ENCODE peak calls at places on chromosomes 7 and 10, in six cellular contexts. M is CD8-positive, alpha-beta T cell; L is kidney; C is foreskin keratinocyte; A is neuronal stem cell; P is substantia nigra. H is an unnamed sample.

GRCh38 chr7:7971308-7972040 is 2.9 kb downstream of the GLCCI1 start:
- DNase-seq in M (no peak), L (no peak), C (no peak), A (no peak), P (no peak), H (no peak)

GRCh38 chr7:155392726-155393570 is 65.0 kb upstream of the EN2 start:
- DNase-seq in M (no peak), L (no peak), C (no peak), A (no peak), P (no peak), H (no peak)

GRCh38 chr10:43448742-43449141 is 11.8 kb downstream of the ZNF487 start:
- DNase-seq in M (no peak), L (no peak), C (no peak), A (no peak), P (no peak), H (no peak)

GRCh38 chr10:60270426-60270825 is 119.2 kb downstream of the ANK3 start:
- DNase-seq in M (no peak), L (no peak), C (peak), A (no peak), P (no peak), H (no peak)

GRCh38 chr7:130941322-130942210 is 207.6 kb upstream of the KLF14 start:
- DNase-seq in M (no peak), L (peak), C (no peak), A (no peak), P (no peak), H (no peak)

GRCh38 chr10:35971397-35971796 is 329.3 kb upstream of the FZD8 start:
- DNase-seq in M (no peak), L (no peak), C (no peak), A (no peak), P (no peak), H (no peak)

GRCh38 chr7:73679709-73680108 is 3.5 kb downstream of the DNAJC30 start:
- DNase-seq in M (no peak), L (no peak), C (no peak), A (no peak), P (no peak), H (no peak)

GRCh38 chr10:119655566-119656001 is 4.4 kb downstream of the BAG3 start:
- DNase-seq in M (peak), L (peak), C (peak), A (no peak), P (no peak), H (no peak)

GRCh38 chr7:151757274-151757673 is 119.6 kb downstream of the PRKAG2 start:
- DNase-seq in M (no peak), L (no peak), C (no peak), A (no peak), P (no peak), H (no peak)

GRCh38 chr7:121395961-121396757 is at the start of gene FAM3C:
- DNase-seq in M (peak), L (peak), C (peak), A (peak), P (peak), H (peak)

GRCh38 chr10:95178797-95179196 is 15.2 kb upstream of the ACSM6 start:
- DNase-seq in M (no peak), L (no peak), C (no peak), A (no peak), P (no peak), H (no peak)

GRCh38 chr10:89846786-89847185 is 145.4 kb downstream of the KIF20B start:
- DNase-seq in M (no peak), L (no peak), C (no peak), A (no peak), P (no peak), H (no peak)

GRCh38 chr10:115827180-115827579 is 445.8 kb downstream of the GFRA1 start:
- DNase-seq in M (no peak), L (no peak), C (no peak), A (no peak), P (no peak), H (no peak)

GRCh38 chr7:128362670-128363069 is 1.2 kb upstream of the PRRT4 start:
- DNase-seq in M (no peak), L (no peak), C (peak), A (no peak), P (no peak), H (no peak)

GRCh38 chr10:87095241-87095945 is 387 bp downstream of the SHLD2 start:
- DNase-seq in M (peak), L (peak), C (peak), A (peak), P (peak), H (no peak)

GRCh38 chr7:114620208-114620607 is 205.6 kb downstream of the FOXP2 start:
- DNase-seq in M (no peak), L (no peak), C (no peak), A (no peak), P (no peak), H (no peak)

GRCh38 chr7:45089314-45089891 is 634 bp upstream of the NACAD start:
- DNase-seq in M (peak), L (peak), C (peak), A (peak), P (peak), H (peak)

GRCh38 chr10:124830445-124830844 is 28.8 kb downstream of the ABRAXAS2 start:
- DNase-seq in M (no peak), L (no peak), C (no peak), A (no peak), P (no peak), H (no peak)

GRCh38 chr10:72254891-72255568 is 18.7 kb upstream of the DDIT4 start:
- DNase-seq in M (no peak), L (peak), C (peak), A (peak), P (peak), H (peak)

GRCh38 chr7:123211545-123211944 is 11.8 kb upstream of the SLC13A1 start:
- DNase-seq in M (no peak), L (no peak), C (no peak), A (no peak), P (no peak), H (no peak)

GRCh38 chr7:16636533-16637173 is 8.9 kb downstream of the ANKMY2 start:
- DNase-seq in M (no peak), L (no peak), C (no peak), A (no peak), P (no peak), H (no peak)

GRCh38 chr10:104406715-104407517 is 53.3 kb downstream of the CFAP58 start:
- DNase-seq in M (no peak), L (no peak), C (peak), A (no peak), P (no peak), H (no peak)

GRCh38 chr7:106865130-106866115 is at the start of gene PIK3CG:
- DNase-seq in M (no peak), L (no peak), C (no peak), A (no peak), P (no peak), H (no peak)

GRCh38 chr10:22550732-22551131 is 163.6 kb downstream of the PIP4K2A start:
- DNase-seq in M (peak), L (no peak), C (no peak), A (no peak), P (no peak), H (no peak)

GRCh38 chr10:55374060-55374459 is 573.0 kb upstream of the PCDH15 start:
- DNase-seq in M (no peak), L (no peak), C (no peak), A (no peak), P (no peak), H (no peak)

GRCh38 chr10:16646474-16647059 is 124.9 kb upstream of the C1QL3 start:
- DNase-seq in M (no peak), L (no peak), C (peak), A (no peak), P (no peak), H (no peak)

GRCh38 chr7:149869867-149870266 is 3.9 kb upstream of the ATP6V0E2 start:
- DNase-seq in M (peak), L (no peak), C (no peak), A (no peak), P (no peak), H (no peak)

GRCh38 chr7:150388709-150389531 is 9.8 kb downstream of the ZNF775 start:
- DNase-seq in M (no peak), L (peak), C (no peak), A (no peak), P (peak), H (peak)

GRCh38 chr7:156478486-156478885 is 162.1 kb upstream of the RNF32 start:
- DNase-seq in M (no peak), L (no peak), C (no peak), A (no peak), P (no peak), H (no peak)

GRCh38 chr10:72044417-72045041 is 43.8 kb downstream of the SPOCK2 start:
- DNase-seq in M (no peak), L (peak), C (peak), A (no peak), P (peak), H (peak)

GRCh38 chr7:115491744-115492380 is 538.7 kb downstream of the TFEC start:
- DNase-seq in M (no peak), L (no peak), C (no peak), A (no peak), P (no peak), H (no peak)

GRCh38 chr7:23234569-23235296 is 11.8 kb upstream of the GPNMB start:
- DNase-seq in M (no peak), L (no peak), C (no peak), A (no peak), P (no peak), H (no peak)

GRCh38 chr7:17299477-17299991 is 1.1 kb downstream of the AHR start:
- DNase-seq in M (no peak), L (no peak), C (peak), A (peak), P (no peak), H (no peak)

GRCh38 chr10:99667108-99667751 is 7.9 kb downstream of the ENTPD7 start:
- DNase-seq in M (no peak), L (no peak), C (peak), A (no peak), P (no peak), H (no peak)

GRCh38 chr10:18689498-18689897 is 30.3 kb downstream of the ARL5B start:
- DNase-seq in M (no peak), L (no peak), C (no peak), A (peak), P (no peak), H (no peak)

GRCh38 chr10:44125879-44126675 is 258.8 kb downstream of the CXCL12 start:
- DNase-seq in M (no peak), L (no peak), C (no peak), A (no peak), P (no peak), H (no peak)

GRCh38 chr7:130566168-130566897 is 74.4 kb downstream of the MEST start:
- DNase-seq in M (no peak), L (no peak), C (no peak), A (no peak), P (no peak), H (no peak)

GRCh38 chr7:111784311-111784710 is 222.0 kb upstream of the IMMP2L start:
- DNase-seq in M (no peak), L (no peak), C (no peak), A (no peak), P (no peak), H (no peak)
- H3K27ac ChIP-seq in M (no peak), L (no peak), C (no peak), A (no peak), P (no peak), H (peak)

DNA sequence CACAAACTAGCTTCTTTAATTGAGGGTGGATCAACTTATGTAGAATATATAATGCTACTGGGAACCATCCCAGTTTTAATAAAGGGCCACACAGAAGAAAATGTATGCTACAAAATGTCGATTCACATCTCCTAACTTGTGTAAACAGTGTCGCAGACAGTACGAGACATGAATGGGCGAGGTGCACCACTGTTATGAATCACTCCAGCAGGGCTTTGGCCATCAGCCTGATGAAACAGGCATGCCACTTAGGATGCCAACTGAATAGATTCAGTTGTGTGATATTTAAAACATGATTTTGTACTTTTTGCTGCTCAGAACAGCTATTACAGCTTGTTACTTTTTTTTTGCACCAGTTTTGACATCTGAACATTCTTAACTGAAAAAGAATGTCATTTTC is 138.0 kb downstream of the VTI1A start:
- DNase-seq in M (no peak), L (no peak), C (peak), A (no peak), P (no peak), H (no peak)
- H3K27ac ChIP-seq in M (no peak), L (no peak), C (no peak), A (no peak), P (no peak), H (no peak)

GRCh38 chr7:95550546-95550945 is 45.8 kb downstream of the PDK4 start:
- DNase-seq in M (no peak), L (no peak), C (no peak), A (no peak), P (no peak), H (no peak)
- H3K27ac ChIP-seq in M (no peak), L (peak), C (no peak), A (no peak), P (peak), H (peak)

DNA sequence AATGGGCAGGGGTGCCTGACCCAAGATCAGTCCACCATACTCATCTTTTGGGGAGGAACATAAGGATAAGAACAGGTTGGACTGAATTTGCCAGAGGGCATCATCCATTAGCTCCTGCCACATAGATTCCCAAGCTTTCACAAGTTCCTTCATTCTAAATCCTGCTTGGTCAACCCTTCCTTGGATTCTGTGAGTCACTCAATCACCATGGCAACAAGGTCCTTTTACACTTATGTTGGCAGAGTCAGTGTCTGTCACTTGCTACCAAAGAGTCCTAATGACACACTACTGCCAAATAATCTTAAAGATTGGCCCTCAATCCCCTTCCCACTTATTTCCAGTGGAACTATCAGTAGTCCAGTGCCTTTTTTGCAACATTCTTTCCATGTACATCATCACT is 5.0 kb upstream of the LGI1 start:
- DNase-seq in M (no peak), L (no peak), C (peak), A (no peak), P (no peak), H (no peak)
- H3K27ac ChIP-seq in M (no peak), L (no peak), C (no peak), A (no peak), P (no peak), H (peak)

DNA sequence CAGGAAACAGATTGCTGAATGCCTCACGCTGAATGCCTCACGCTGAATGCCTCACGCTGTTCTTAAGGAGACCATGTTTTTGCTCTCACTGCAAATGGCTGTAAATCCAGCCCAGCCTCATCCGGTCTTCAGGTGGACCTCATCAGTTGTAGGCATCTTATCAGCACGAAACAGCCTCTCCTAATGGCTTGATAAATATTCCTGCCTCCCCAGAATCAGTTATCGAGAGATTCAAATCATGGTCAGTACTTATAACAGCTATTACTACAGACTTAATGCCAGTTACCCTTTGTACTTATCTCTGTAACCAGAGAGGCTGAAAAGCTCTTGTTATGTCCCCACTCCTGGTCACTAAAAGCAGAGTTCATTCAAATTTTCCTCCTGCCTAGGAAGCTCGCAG is 290.7 kb downstream of the FZD1 start:
- DNase-seq in M (no peak), L (no peak), C (no peak), A (no peak), P (no peak), H (no peak)
- H3K27ac ChIP-seq in M (no peak), L (no peak), C (no peak), A (no peak), P (no peak), H (no peak)

GRCh38 chr7:126993626-126994213 is 259.0 kb downstream of the GRM8 start:
- DNase-seq in M (no peak), L (no peak), C (no peak), A (no peak), P (no peak), H (no peak)
- H3K27ac ChIP-seq in M (no peak), L (no peak), C (no peak), A (no peak), P (no peak), H (no peak)

GRCh38 chr7:99229234-99229633 is 21.3 kb upstream of the KPNA7 start:
- DNase-seq in M (no peak), L (no peak), C (peak), A (no peak), P (no peak), H (no peak)

GRCh38 chr7:99219985-99220384 is 12.1 kb upstream of the KPNA7 start:
- DNase-seq in M (no peak), L (no peak), C (no peak), A (no peak), P (no peak), H (no peak)

GRCh38 chr7:99219185-99219767 is 11.4 kb upstream of the KPNA7 start:
- DNase-seq in M (no peak), L (no peak), C (no peak), A (no peak), P (no peak), H (no peak)

GRCh38 chr7:99221866-99222265 is 14.0 kb upstream of the KPNA7 start:
- DNase-seq in M (no peak), L (no peak), C (no peak), A (no peak), P (no peak), H (no peak)

DNA sequence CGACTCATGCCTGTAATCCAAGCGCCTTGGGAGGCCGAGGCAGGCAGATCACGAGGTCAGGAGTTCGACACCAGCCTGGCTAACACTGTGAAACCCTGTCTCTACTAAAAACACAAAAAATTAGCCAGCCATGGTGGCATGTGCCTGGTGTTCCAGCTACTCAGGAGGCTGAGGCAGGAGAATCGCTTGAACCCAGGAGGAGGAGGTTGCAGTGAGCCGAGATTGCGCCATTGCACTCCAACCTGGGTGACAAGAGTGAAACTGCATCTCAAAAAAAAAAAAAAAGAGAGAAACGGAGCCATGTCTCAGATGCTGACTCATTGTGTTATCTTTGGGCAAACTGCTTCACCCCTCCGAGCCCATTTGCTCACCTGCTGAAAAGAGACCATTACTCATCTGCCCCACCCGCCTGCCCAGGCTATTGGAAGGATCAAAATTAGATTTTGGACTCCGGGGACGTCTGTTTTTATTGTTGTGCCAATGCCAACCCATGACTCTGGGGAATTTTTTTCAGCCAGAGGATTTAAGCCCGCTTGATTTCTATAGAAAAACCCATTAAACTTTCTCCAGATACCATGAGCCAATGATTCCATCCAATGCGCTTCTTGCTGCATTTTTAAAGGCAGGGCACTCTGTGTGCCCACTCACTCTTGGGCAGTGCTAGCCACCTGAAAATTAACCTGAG is 16.5 kb upstream of the KPNA7 start:
- DNase-seq in M (no peak), L (no peak), C (peak), A (no peak), P (no peak), H (no peak)
- H3K27ac ChIP-seq in M (no peak), L (no peak), C (peak), A (no peak), P (no peak), H (no peak)

DNA sequence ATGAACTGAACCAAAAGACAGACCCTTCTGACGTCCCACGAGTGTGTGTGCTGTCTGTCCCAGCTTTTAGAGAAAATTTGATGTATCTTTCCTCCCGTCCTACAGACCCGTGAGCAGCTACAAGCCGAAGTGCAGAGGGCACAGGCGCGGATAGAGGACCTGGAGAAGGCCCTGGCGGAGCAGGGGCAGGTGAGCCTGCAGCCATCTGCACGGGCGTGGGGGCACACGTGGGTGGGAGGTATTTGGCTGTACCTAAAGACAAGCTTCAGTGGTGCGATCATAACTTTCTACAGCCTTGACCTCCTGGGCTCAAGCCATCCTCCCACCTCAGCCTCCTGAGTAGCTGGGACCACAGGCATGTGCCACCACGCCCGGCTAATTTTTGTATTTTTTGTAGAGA is 41.7 kb upstream of the DPYSL4 start:
- DNase-seq in M (no peak), L (peak), C (no peak), A (no peak), P (no peak), H (no peak)
- H3K27ac ChIP-seq in M (no peak), L (no peak), C (no peak), A (no peak), P (no peak), H (no peak)

H was measured in caudate nucleus.